ENCODE peak calls at places on chromosome 3, in eight cellular contexts. Q is effector CD4-positive, alpha-beta T cell; A is anterior cingulate cortex; I is EH; Y is GM04504; M is fibroblast of mammary gland; T is NCI-H2029; R is right cardiac atrium. P is an unnamed sample.

GRCh38 chr3:156898296-156898880 is 72.2 kb downstream of the LEKR1 start:
- DNase-seq in Q (no peak), A (no peak), I (peak; percentile 57), Y (no peak), M (no peak), T (no peak), R (no peak), P (no peak)

GRCh38 chr3:168071971-168072645 is 23.6 kb downstream of the GOLIM4 start:
- DNase-seq in Q (no peak), A (no peak), I (peak; percentile 62), Y (no peak), M (no peak), T (no peak), R (no peak), P (no peak)

GRCh38 chr3:87336761-87337160 is 60.4 kb upstream of the POU1F1 start:
- DNase-seq in Q (no peak), A (no peak), I (peak; percentile 6), Y (no peak), M (no peak), T (no peak), R (no peak), P (no peak)

GRCh38 chr3:127671523-127672428 is 976 bp upstream of the ABTB1 start:
- DNase-seq in Q (peak; percentile 17), A (no peak), I (peak; percentile 23), Y (no peak), M (no peak), T (no peak), R (peak; percentile 67), P (no peak)

GRCh38 chr3:146117406-146118285 is 43.3 kb downstream of the PLOD2 start:
- DNase-seq in Q (no peak), A (no peak), I (peak; percentile 93), Y (peak; percentile 81), M (peak; percentile 95), T (no peak), R (no peak), P (no peak)

GRCh38 chr3:42655980-42656679 is 2.6 kb downstream of the ZBTB47 start:
- DNase-seq in Q (no peak), A (no peak), I (peak; percentile 62), Y (peak; percentile 44), M (peak; percentile 79), T (no peak), R (peak; percentile 69), P (no peak)

GRCh38 chr3:67678665-67679064 is 24.3 kb upstream of the SUCLG2 start:
- DNase-seq in Q (no peak), A (no peak), I (no peak), Y (no peak), M (no peak), T (no peak), R (no peak), P (no peak)

GRCh38 chr3:175338775-175339535 is 479.8 kb downstream of the NAALADL2 start:
- DNase-seq in Q (no peak), A (no peak), I (peak; percentile 95), Y (peak; percentile 64), M (peak; percentile 87), T (no peak), R (peak; percentile 37), P (no peak)

GRCh38 chr3:76582632-76583378 is 457.1 kb upstream of the ROBO2 start:
- DNase-seq in Q (no peak), A (no peak), I (no peak), Y (no peak), M (peak; percentile 24), T (no peak), R (no peak), P (no peak)

GRCh38 chr3:36579746-36580145 is 184.6 kb downstream of the DCLK3 start:
- DNase-seq in Q (no peak), A (no peak), I (no peak), Y (no peak), M (peak; percentile 49), T (no peak), R (no peak), P (no peak)

GRCh38 chr3:129412542-129413198 is 15.8 kb downstream of the EFCAB12 start:
- DNase-seq in Q (no peak), A (no peak), I (peak; percentile 50), Y (no peak), M (no peak), T (no peak), R (no peak), P (no peak)

GRCh38 chr3:42447481-42447880 is 37.1 kb upstream of the LYZL4 start:
- DNase-seq in Q (no peak), A (no peak), I (no peak), Y (no peak), M (no peak), T (no peak), R (no peak), P (no peak)

GRCh38 chr3:51340311-51340829 is 44.7 kb upstream of the MANF start:
- DNase-seq in Q (no peak), A (no peak), I (peak; percentile 96), Y (peak; percentile 87), M (peak; percentile 94), T (no peak), R (peak; percentile 47), P (no peak)

GRCh38 chr3:70873686-70874085 is 561.2 kb upstream of the MDFIC2 start:
- DNase-seq in Q (no peak), A (no peak), I (no peak), Y (no peak), M (no peak), T (no peak), R (no peak), P (no peak)

GRCh38 chr3:43259626-43260025 is 26.7 kb upstream of the SNRK start:
- DNase-seq in Q (no peak), A (no peak), I (no peak), Y (no peak), M (no peak), T (no peak), R (no peak), P (no peak)